ENCODE peak calls at places on chromosome 21, in six cellular contexts. L is hepatocyte, Q is GM12864, B is AG04449, Y is kidney, H is coronary artery. Z is an unnamed sample.

GRCh38 chr21:40829791-40830190 is 17.2 kb downstream of the DSCAM start:
- DNase-seq in H (no peak), Y (no peak), B (no peak), L (no peak), Q (no peak), Z (no peak)

GRCh38 chr21:33695785-33696184 is 53.5 kb downstream of the ITSN1 start:
- DNase-seq in H (no peak), B (no peak), L (no peak), Q (no peak), Y (no peak), Z (no peak)

GRCh38 chr21:34074283-34075098 is 1.1 kb downstream of the MRPS6 start:
- DNase-seq in B (no peak), Q (no peak), L (peak), H (no peak), Y (no peak), Z (no peak)

GRCh38 chr21:35925497-35925896 is 134.8 kb downstream of the SETD4 start:
- DNase-seq in L (no peak), Q (no peak), B (no peak), H (no peak), Y (peak), Z (no peak)

GRCh38 chr21:35106246-35106835 is 57.2 kb upstream of the RUNX1 start:
- DNase-seq in B (no peak), Y (no peak), Q (no peak), H (no peak), L (no peak), Z (no peak)

GRCh38 chr21:46461909-46462308 is 3.2 kb downstream of the DIP2A start:
- DNase-seq in B (no peak), H (no peak), L (no peak), Q (no peak), Y (no peak), Z (no peak)

GRCh38 chr21:16095005-16095404 is 365.2 kb downstream of the USP25 start:
- DNase-seq in H (no peak), L (no peak), B (no peak), Q (no peak), Y (no peak), Z (no peak)

GRCh38 chr21:34021726-34022125 is 51.7 kb upstream of the MRPS6 start:
- DNase-seq in B (no peak), Q (no peak), Y (no peak), L (no peak), H (no peak), Z (no peak)

GRCh38 chr21:36070999-36071398 is 1.2 kb downstream of the CBR1 start:
- DNase-seq in Q (no peak), H (no peak), Y (no peak), L (no peak), B (no peak), Z (no peak)

GRCh38 chr21:16992448-16992847 is 520.4 kb upstream of the CXADR start:
- DNase-seq in H (no peak), Q (no peak), B (no peak), Y (no peak), L (no peak), Z (no peak)

GRCh38 chr21:28426545-28426944 is 566.1 kb downstream of the LTN1 start:
- DNase-seq in L (no peak), B (no peak), Y (no peak), H (no peak), Q (no peak), Z (no peak)

GRCh38 chr21:25639922-25640670 is 1.0 kb downstream of the JAM2 start:
- DNase-seq in B (no peak), H (no peak), L (peak), Q (no peak), Y (peak), Z (no peak)

GRCh38 chr21:28636988-28637691 is 355.5 kb downstream of the LTN1 start:
- DNase-seq in Q (no peak), Y (no peak), B (peak), L (no peak), H (no peak), Z (peak)

GRCh38 chr21:24594082-24594481 is 1013.2 kb downstream of the MRPL39 start:
- DNase-seq in L (no peak), Q (no peak), B (no peak), H (no peak), Y (no peak), Z (no peak)

GRCh38 chr21:36753556-36753955 is 54.6 kb downstream of the SIM2 start:
- DNase-seq in Q (no peak), B (peak), Y (no peak), L (no peak), H (no peak), Z (no peak)

GRCh38 chr21:35294231-35294898 is 245.3 kb upstream of the RUNX1 start:
- DNase-seq in L (peak), B (no peak), Q (no peak), H (no peak), Y (no peak), Z (no peak)

GRCh38 chr21:46067505-46068201 is 30.3 kb upstream of the COL6A2 start:
- DNase-seq in H (peak), L (no peak), Y (peak), B (no peak), Q (no peak), Z (no peak)

DNA sequence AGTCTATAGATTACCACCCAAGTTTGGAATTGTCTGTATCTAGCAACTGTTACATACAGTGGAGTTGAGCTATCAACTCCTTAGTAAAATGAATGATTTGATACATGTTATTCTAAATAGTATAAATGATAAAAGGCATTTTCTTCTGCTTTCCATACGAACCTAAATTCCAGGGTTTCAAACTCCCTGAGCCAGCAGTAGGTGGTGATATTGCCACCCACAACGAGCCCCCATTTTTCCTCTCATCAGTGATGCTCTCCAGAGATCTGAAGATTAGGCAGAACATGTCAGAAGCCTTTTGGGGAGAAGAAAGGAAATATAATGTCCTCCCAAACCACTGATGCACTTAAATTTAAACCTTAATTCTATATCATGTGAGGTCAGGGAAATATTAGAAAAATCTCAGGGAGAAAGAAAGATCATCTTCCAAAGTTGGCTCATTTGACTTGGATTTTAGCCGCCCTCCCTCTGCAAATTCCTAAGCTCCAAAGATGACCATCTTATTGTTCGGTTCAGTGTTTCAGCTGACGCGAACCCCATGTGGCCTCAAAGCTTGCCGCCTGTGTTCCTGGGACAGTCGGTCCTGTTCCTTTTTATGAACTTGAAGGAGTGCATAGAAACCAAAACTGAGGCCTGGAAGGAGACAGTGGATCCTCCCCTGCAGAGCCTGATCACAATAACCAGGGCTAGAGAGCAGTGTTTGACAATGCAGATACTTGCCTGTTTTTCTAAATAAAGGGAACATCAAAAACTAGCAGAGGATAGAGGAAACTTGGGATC is 2.3 kb downstream of the EVA1C start:
- DNase-seq in Q (no peak), H (no peak), B (no peak), Y (no peak), L (peak), Z (no peak)
- TF ChIP-seq CTCF in Q (no peak), H (no peak), B (peak), Y (no peak), L (peak), Z (peak)

GRCh38 chr21:44803651-44804050 is 2.0 kb upstream of the UBE2G2 start:
- DNase-seq in Q (no peak), B (no peak), Y (no peak), L (no peak), H (no peak), Z (no peak)

GRCh38 chr21:44801468-44802395 is at the start of gene UBE2G2:
- DNase-seq in Y (peak), L (peak), B (no peak), Q (peak), H (no peak), Z (no peak)

GRCh38 chr21:44802396-44803153 is 955 bp upstream of the UBE2G2 start:
- DNase-seq in B (no peak), H (no peak), L (peak), Y (no peak), Q (no peak), Z (no peak)

GRCh38 chr21:44800103-44800502 is 1.5 kb downstream of the UBE2G2 start:
- DNase-seq in B (no peak), H (no peak), L (peak), Y (no peak), Q (no peak), Z (no peak)

GRCh38 chr21:44800971-44801467 is 601 bp downstream of the UBE2G2 start:
- DNase-seq in Q (no peak), Y (no peak), B (no peak), L (peak), H (no peak), Z (no peak)
- TF ChIP-seq CTCF in Q (peak), Y (peak), B (no peak), L (peak), H (no peak), Z (peak)

GRCh38 chr21:38741092-38741975 is 64.4 kb upstream of the ETS2 start:
- DNase-seq in B (no peak), Y (no peak), Q (no peak), H (no peak), L (no peak), Z (no peak)

GRCh38 chr21:38740131-38740530 is 65.6 kb upstream of the ETS2 start:
- DNase-seq in H (peak), Y (no peak), L (no peak), Q (no peak), B (no peak), Z (no peak)

GRCh38 chr21:38733973-38734546 is 71.7 kb upstream of the ETS2 start:
- DNase-seq in B (peak), L (peak), H (peak), Y (peak), Q (no peak), Z (peak)

GRCh38 chr21:38729745-38730401 is 75.9 kb upstream of the ETS2 start:
- DNase-seq in H (no peak), L (no peak), B (peak), Q (no peak), Y (no peak), Z (no peak)

GRCh38 chr21:38735807-38736206 is 69.9 kb upstream of the ETS2 start:
- DNase-seq in Y (no peak), B (no peak), L (no peak), Q (no peak), H (no peak), Z (no peak)
- TF ChIP-seq CTCF in Y (no peak), B (no peak), L (no peak), Q (no peak), H (no peak), Z (no peak)

GRCh38 chr21:42409366-42409765 is 5.7 kb downstream of the UBASH3A start:
- DNase-seq in B (no peak), Y (no peak), H (no peak), Q (no peak), L (no peak), Z (no peak)

GRCh38 chr21:42411891-42412635 is 8.4 kb downstream of the UBASH3A start:
- DNase-seq in Q (no peak), Y (no peak), L (no peak), H (no peak), B (no peak), Z (no peak)

GRCh38 chr21:42413093-42413492 is 9.4 kb downstream of the UBASH3A start:
- DNase-seq in Q (no peak), L (no peak), H (no peak), B (no peak), Y (no peak), Z (no peak)

GRCh38 chr21:42412636-42412933 is 8.9 kb downstream of the UBASH3A start:
- DNase-seq in Y (no peak), L (no peak), B (no peak), Q (no peak), H (no peak), Z (no peak)

GRCh38 chr21:42411197-42411869 is 7.6 kb downstream of the UBASH3A start:
- DNase-seq in Q (no peak), Y (no peak), B (no peak), H (no peak), L (no peak), Z (no peak)
- TF ChIP-seq CTCF in Q (peak), Y (no peak), B (no peak), H (no peak), L (no peak), Z (no peak)

GRCh38 chr21:27219068-27219467 is 252.2 kb upstream of the ADAMTS5 start:
- DNase-seq in L (no peak), H (no peak), B (no peak), Q (no peak), Y (no peak), Z (no peak)

GRCh38 chr21:27212444-27212843 is 245.6 kb upstream of the ADAMTS5 start:
- DNase-seq in Q (no peak), H (no peak), B (no peak), L (no peak), Y (no peak), Z (no peak)

DNA sequence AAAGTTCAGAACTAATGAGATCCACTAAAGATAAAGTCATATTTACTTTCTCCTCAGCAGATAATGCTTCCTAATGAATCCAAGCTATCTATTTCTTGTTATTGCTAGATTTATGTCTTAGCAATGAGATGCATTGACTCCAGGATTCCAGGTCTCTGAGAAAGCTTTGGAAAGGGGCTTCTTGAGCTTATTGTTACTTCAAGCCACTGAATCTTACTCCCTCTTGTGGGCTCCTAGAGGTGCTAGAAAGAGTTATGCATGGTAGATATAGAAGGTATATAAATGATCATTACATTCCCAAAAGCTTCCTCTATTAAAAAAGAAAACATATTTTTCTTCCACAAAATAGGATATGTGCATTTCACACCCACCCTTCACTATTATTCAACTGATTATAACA is 246.4 kb upstream of the ADAMTS5 start:
- DNase-seq in B (no peak), Y (no peak), L (no peak), Q (no peak), H (no peak), Z (no peak)
- TF ChIP-seq CTCF in B (peak), Y (no peak), L (peak), Q (no peak), H (no peak), Z (peak)

GRCh38 chr21:31566061-31566460 is 93.4 kb upstream of the SOD1 start:
- DNase-seq in L (no peak), Y (no peak), Q (no peak), H (no peak), B (no peak), Z (no peak)
- TF ChIP-seq CTCF in L (peak), Y (no peak), Q (no peak), H (no peak), B (no peak), Z (no peak)

GRCh38 chr21:26965567-26966359 is 1.1 kb downstream of the ADAMTS5 start:
- DNase-seq in Q (no peak), L (peak), B (no peak), Y (peak), H (no peak), Z (no peak)
- TF ChIP-seq CTCF in Q (no peak), L (peak), B (peak), Y (peak), H (no peak), Z (peak)

GRCh38 chr21:29719561-29719960 is 220.2 kb downstream of the GRIK1 start:
- DNase-seq in B (no peak), H (no peak), L (no peak), Y (no peak), Q (no peak), Z (no peak)

GRCh38 chr21:29718081-29718815 is 221.5 kb downstream of the GRIK1 start:
- DNase-seq in Y (no peak), Q (no peak), B (no peak), L (no peak), H (no peak), Z (no peak)

GRCh38 chr21:29715089-29715488 is 224.7 kb downstream of the GRIK1 start:
- DNase-seq in Y (no peak), H (no peak), Q (no peak), B (no peak), L (no peak), Z (no peak)

GRCh38 chr21:29717659-29718058 is 222.1 kb downstream of the GRIK1 start:
- DNase-seq in H (no peak), Q (no peak), Y (no peak), B (no peak), L (no peak), Z (no peak)

GRCh38 chr21:29716753-29717152 is 223.0 kb downstream of the GRIK1 start:
- DNase-seq in Y (no peak), Q (no peak), L (no peak), H (no peak), B (no peak), Z (no peak)
- TF ChIP-seq CTCF in Y (no peak), Q (no peak), L (no peak), H (no peak), B (no peak), Z (no peak)

GRCh38 chr21:44845418-44846200 is 27.7 kb upstream of the SUMO3 start:
- DNase-seq in Q (no peak), L (peak), H (no peak), Y (peak), B (no peak), Z (no peak)
- TF ChIP-seq CTCF in Q (no peak), L (peak), H (no peak), Y (peak), B (peak), Z (peak)